ENCODE peak calls at places on chromosomes 2 and 18, in seven cellular contexts. One of them, this sample, is unnamed.

GRCh38 chr18:45733535-45733934 is 9.6 kb downstream of the SLC14A1 start:
- DNase-seq in fibroblast of lung: no peak
- DNase-seq in GM23338: peak
- DNase-seq in heart left ventricle: no peak
- DNase-seq in CD8-positive, alpha-beta T cell: no peak
- DNase-seq in lower lobe of right lung: no peak
- DNase-seq in right lobe of liver: no peak
- DNase-seq in this sample: no peak

GRCh38 chr2:15890936-15891905 is 49.1 kb upstream of the MYCN start:
- DNase-seq in fibroblast of lung: no peak
- DNase-seq in GM23338: peak
- DNase-seq in heart left ventricle: no peak
- DNase-seq in CD8-positive, alpha-beta T cell: no peak
- DNase-seq in lower lobe of right lung: no peak
- DNase-seq in right lobe of liver: no peak
- DNase-seq in this sample: no peak

GRCh38 chr18:2123077-2123476 is 448.2 kb downstream of the METTL4 start:
- DNase-seq in fibroblast of lung: no peak
- DNase-seq in GM23338: no peak
- DNase-seq in heart left ventricle: no peak
- DNase-seq in CD8-positive, alpha-beta T cell: no peak
- DNase-seq in lower lobe of right lung: no peak
- DNase-seq in right lobe of liver: no peak
- DNase-seq in this sample: no peak

GRCh38 chr2:10016001-10016801 is 27.1 kb upstream of the KLF11 start:
- DNase-seq in fibroblast of lung: no peak
- DNase-seq in GM23338: no peak
- DNase-seq in heart left ventricle: no peak
- DNase-seq in CD8-positive, alpha-beta T cell: no peak
- DNase-seq in lower lobe of right lung: peak
- DNase-seq in right lobe of liver: peak
- DNase-seq in this sample: no peak

GRCh38 chr2:26401739-26402541 is at the start of gene DRC1:
- DNase-seq in fibroblast of lung: peak
- DNase-seq in GM23338: peak
- DNase-seq in heart left ventricle: peak
- DNase-seq in CD8-positive, alpha-beta T cell: no peak
- DNase-seq in lower lobe of right lung: peak
- DNase-seq in right lobe of liver: peak
- DNase-seq in this sample: no peak

GRCh38 chr2:14634223-14634884 is 1.8 kb downstream of the LRATD1 start:
- DNase-seq in fibroblast of lung: peak
- DNase-seq in GM23338: peak
- DNase-seq in heart left ventricle: peak
- DNase-seq in CD8-positive, alpha-beta T cell: no peak
- DNase-seq in lower lobe of right lung: peak
- DNase-seq in right lobe of liver: peak
- DNase-seq in this sample: peak

GRCh38 chr2:40658917-40659316 is 207.0 kb upstream of the SLC8A1 start:
- DNase-seq in fibroblast of lung: peak
- DNase-seq in GM23338: peak
- DNase-seq in heart left ventricle: no peak
- DNase-seq in CD8-positive, alpha-beta T cell: no peak
- DNase-seq in lower lobe of right lung: no peak
- DNase-seq in right lobe of liver: no peak
- DNase-seq in this sample: no peak

GRCh38 chr2:57376985-57377384 is 669.6 kb upstream of the VRK2 start:
- DNase-seq in fibroblast of lung: no peak
- DNase-seq in GM23338: peak
- DNase-seq in heart left ventricle: no peak
- DNase-seq in CD8-positive, alpha-beta T cell: no peak
- DNase-seq in lower lobe of right lung: no peak
- DNase-seq in right lobe of liver: no peak
- DNase-seq in this sample: no peak

GRCh38 chr2:66508358-66509071 is 73.6 kb downstream of the MEIS1 start:
- DNase-seq in fibroblast of lung: peak
- DNase-seq in GM23338: peak
- DNase-seq in heart left ventricle: no peak
- DNase-seq in CD8-positive, alpha-beta T cell: no peak
- DNase-seq in lower lobe of right lung: no peak
- DNase-seq in right lobe of liver: no peak
- DNase-seq in this sample: no peak

GRCh38 chr2:238151205-238151604 is 7.6 kb upstream of the ERFE start:
- DNase-seq in fibroblast of lung: no peak
- DNase-seq in GM23338: no peak
- DNase-seq in heart left ventricle: no peak
- DNase-seq in CD8-positive, alpha-beta T cell: no peak
- DNase-seq in lower lobe of right lung: no peak
- DNase-seq in right lobe of liver: no peak
- DNase-seq in this sample: no peak

GRCh38 chr2:120205901-120206581 is 17.2 kb downstream of the TMEM185B start:
- DNase-seq in fibroblast of lung: no peak
- DNase-seq in GM23338: peak
- DNase-seq in heart left ventricle: no peak
- DNase-seq in CD8-positive, alpha-beta T cell: no peak
- DNase-seq in lower lobe of right lung: no peak
- DNase-seq in right lobe of liver: no peak
- DNase-seq in this sample: no peak

GRCh38 chr2:10303634-10304378 is 1.1 kb downstream of the HPCAL1 start:
- DNase-seq in fibroblast of lung: peak
- DNase-seq in GM23338: peak
- DNase-seq in heart left ventricle: peak
- DNase-seq in CD8-positive, alpha-beta T cell: no peak
- DNase-seq in lower lobe of right lung: peak
- DNase-seq in right lobe of liver: no peak
- DNase-seq in this sample: no peak

GRCh38 chr2:64727013-64727767 is 73.5 kb upstream of the SERTAD2 start:
- DNase-seq in fibroblast of lung: no peak
- DNase-seq in GM23338: no peak
- DNase-seq in heart left ventricle: no peak
- DNase-seq in CD8-positive, alpha-beta T cell: no peak
- DNase-seq in lower lobe of right lung: no peak
- DNase-seq in right lobe of liver: no peak
- DNase-seq in this sample: no peak

GRCh38 chr18:9428862-9429661 is 46.3 kb upstream of the RALBP1 start:
- DNase-seq in fibroblast of lung: no peak
- DNase-seq in GM23338: no peak
- DNase-seq in heart left ventricle: no peak
- DNase-seq in CD8-positive, alpha-beta T cell: no peak
- DNase-seq in lower lobe of right lung: no peak
- DNase-seq in right lobe of liver: no peak
- DNase-seq in this sample: peak

GRCh38 chr2:219575566-219576504 is 3.7 kb downstream of the INHA start:
- DNase-seq in fibroblast of lung: no peak
- DNase-seq in GM23338: no peak
- DNase-seq in heart left ventricle: no peak
- DNase-seq in CD8-positive, alpha-beta T cell: no peak
- DNase-seq in lower lobe of right lung: no peak
- DNase-seq in right lobe of liver: no peak
- DNase-seq in this sample: no peak

GRCh38 chr18:71336811-71337210 is 1048.0 kb downstream of the SOCS6 start:
- DNase-seq in fibroblast of lung: no peak
- DNase-seq in GM23338: no peak
- DNase-seq in heart left ventricle: no peak
- DNase-seq in CD8-positive, alpha-beta T cell: no peak
- DNase-seq in lower lobe of right lung: no peak
- DNase-seq in right lobe of liver: no peak
- DNase-seq in this sample: no peak

GRCh38 chr2:24209389-24210105 is 34.7 kb downstream of the FAM228A start:
- DNase-seq in fibroblast of lung: no peak
- DNase-seq in GM23338: no peak
- DNase-seq in heart left ventricle: no peak
- DNase-seq in CD8-positive, alpha-beta T cell: no peak
- DNase-seq in lower lobe of right lung: no peak
- DNase-seq in right lobe of liver: no peak
- DNase-seq in this sample: no peak

GRCh38 chr2:26025509-26025908 is 8.4 kb upstream of the RAB10 start:
- DNase-seq in fibroblast of lung: no peak
- DNase-seq in GM23338: no peak
- DNase-seq in heart left ventricle: no peak
- DNase-seq in CD8-positive, alpha-beta T cell: no peak
- DNase-seq in lower lobe of right lung: no peak
- DNase-seq in right lobe of liver: no peak
- DNase-seq in this sample: no peak

GRCh38 chr2:185507703-185508102 is 230.9 kb upstream of the FSIP2 start:
- DNase-seq in fibroblast of lung: no peak
- DNase-seq in GM23338: no peak
- DNase-seq in heart left ventricle: no peak
- DNase-seq in CD8-positive, alpha-beta T cell: no peak
- DNase-seq in lower lobe of right lung: no peak
- DNase-seq in right lobe of liver: no peak
- DNase-seq in this sample: no peak

GRCh38 chr2:165560377-165560988 is 91.0 kb downstream of the CSRNP3 start:
- DNase-seq in fibroblast of lung: no peak
- DNase-seq in GM23338: no peak
- DNase-seq in heart left ventricle: no peak
- DNase-seq in CD8-positive, alpha-beta T cell: no peak
- DNase-seq in lower lobe of right lung: no peak
- DNase-seq in right lobe of liver: no peak
- DNase-seq in this sample: no peak

GRCh38 chr2:105081006-105081701 is 43.3 kb downstream of the MRPS9 start:
- DNase-seq in fibroblast of lung: peak
- DNase-seq in GM23338: peak
- DNase-seq in heart left ventricle: peak
- DNase-seq in CD8-positive, alpha-beta T cell: no peak
- DNase-seq in lower lobe of right lung: no peak
- DNase-seq in right lobe of liver: no peak
- DNase-seq in this sample: no peak

GRCh38 chr2:137420744-137421143 is 543.5 kb upstream of the HNMT start:
- DNase-seq in fibroblast of lung: no peak
- DNase-seq in GM23338: peak
- DNase-seq in heart left ventricle: no peak
- DNase-seq in CD8-positive, alpha-beta T cell: no peak
- DNase-seq in lower lobe of right lung: no peak
- DNase-seq in right lobe of liver: no peak
- DNase-seq in this sample: no peak

GRCh38 chr2:216758431-216759155 is 63.2 kb upstream of the IGFBP5 start:
- DNase-seq in fibroblast of lung: no peak
- DNase-seq in GM23338: no peak
- DNase-seq in heart left ventricle: no peak
- DNase-seq in CD8-positive, alpha-beta T cell: no peak
- DNase-seq in lower lobe of right lung: no peak
- DNase-seq in right lobe of liver: no peak
- DNase-seq in this sample: no peak

GRCh38 chr2:231795525-231796327 is 9.5 kb downstream of the COPS7B start:
- DNase-seq in fibroblast of lung: peak
- DNase-seq in GM23338: peak
- DNase-seq in heart left ventricle: no peak
- DNase-seq in CD8-positive, alpha-beta T cell: no peak
- DNase-seq in lower lobe of right lung: no peak
- DNase-seq in right lobe of liver: peak
- DNase-seq in this sample: no peak

GRCh38 chr2:120820885-120821279 is 85.2 kb downstream of the GLI2 start:
- DNase-seq in fibroblast of lung: peak
- DNase-seq in GM23338: no peak
- DNase-seq in heart left ventricle: no peak
- DNase-seq in CD8-positive, alpha-beta T cell: no peak
- DNase-seq in lower lobe of right lung: no peak
- DNase-seq in right lobe of liver: no peak
- DNase-seq in this sample: no peak

GRCh38 chr2:224841910-224842309 is 125.7 kb upstream of the CCDC195 start:
- DNase-seq in fibroblast of lung: no peak
- DNase-seq in GM23338: no peak
- DNase-seq in heart left ventricle: no peak
- DNase-seq in CD8-positive, alpha-beta T cell: no peak
- DNase-seq in lower lobe of right lung: no peak
- DNase-seq in right lobe of liver: no peak
- DNase-seq in this sample: no peak

GRCh38 chr2:121239471-121239870 is 45.5 kb downstream of the TFCP2L1 start:
- DNase-seq in fibroblast of lung: no peak
- DNase-seq in GM23338: no peak
- DNase-seq in heart left ventricle: no peak
- DNase-seq in CD8-positive, alpha-beta T cell: no peak
- DNase-seq in lower lobe of right lung: peak
- DNase-seq in right lobe of liver: peak
- DNase-seq in this sample: no peak

GRCh38 chr2:170249761-170250160 is 71.8 kb downstream of the MYO3B start:
- DNase-seq in fibroblast of lung: no peak
- DNase-seq in GM23338: no peak
- DNase-seq in heart left ventricle: no peak
- DNase-seq in CD8-positive, alpha-beta T cell: no peak
- DNase-seq in lower lobe of right lung: no peak
- DNase-seq in right lobe of liver: no peak
- DNase-seq in this sample: no peak

GRCh38 chr2:32632089-32632488 is 4.2 kb downstream of the TTC27 start:
- DNase-seq in fibroblast of lung: peak
- DNase-seq in GM23338: no peak
- DNase-seq in heart left ventricle: no peak
- DNase-seq in CD8-positive, alpha-beta T cell: no peak
- DNase-seq in lower lobe of right lung: no peak
- DNase-seq in right lobe of liver: no peak
- DNase-seq in this sample: no peak

GRCh38 chr2:56208380-56208779 is 24.6 kb downstream of the CCDC85A start:
- DNase-seq in fibroblast of lung: no peak
- DNase-seq in GM23338: no peak
- DNase-seq in heart left ventricle: no peak
- DNase-seq in CD8-positive, alpha-beta T cell: no peak
- DNase-seq in lower lobe of right lung: no peak
- DNase-seq in right lobe of liver: no peak
- DNase-seq in this sample: no peak
- H3K4me3 ChIP-seq in fibroblast of lung: no peak
- H3K4me3 ChIP-seq in GM23338: no peak
- H3K4me3 ChIP-seq in heart left ventricle: no peak
- H3K4me3 ChIP-seq in CD8-positive, alpha-beta T cell: no peak
- H3K4me3 ChIP-seq in lower lobe of right lung: no peak
- H3K4me3 ChIP-seq in right lobe of liver: no peak
- H3K4me3 ChIP-seq in this sample: no peak

GRCh38 chr2:27710640-27711430 is 47.1 kb downstream of the SLC4A1AP start:
- DNase-seq in fibroblast of lung: no peak
- DNase-seq in GM23338: no peak
- DNase-seq in heart left ventricle: no peak
- DNase-seq in CD8-positive, alpha-beta T cell: no peak
- DNase-seq in lower lobe of right lung: no peak
- DNase-seq in right lobe of liver: no peak
- DNase-seq in this sample: peak
- H3K4me3 ChIP-seq in fibroblast of lung: no peak
- H3K4me3 ChIP-seq in GM23338: no peak
- H3K4me3 ChIP-seq in heart left ventricle: no peak
- H3K4me3 ChIP-seq in CD8-positive, alpha-beta T cell: no peak
- H3K4me3 ChIP-seq in lower lobe of right lung: no peak
- H3K4me3 ChIP-seq in right lobe of liver: no peak
- H3K4me3 ChIP-seq in this sample: no peak

GRCh38 chr2:191845248-191845715 is 1.6 kb downstream of the CAVIN2 start:
- DNase-seq in fibroblast of lung: peak
- DNase-seq in GM23338: peak
- DNase-seq in heart left ventricle: peak
- DNase-seq in CD8-positive, alpha-beta T cell: no peak
- DNase-seq in lower lobe of right lung: peak
- DNase-seq in right lobe of liver: no peak
- DNase-seq in this sample: no peak
- H3K4me3 ChIP-seq in fibroblast of lung: peak
- H3K4me3 ChIP-seq in GM23338: no peak
- H3K4me3 ChIP-seq in heart left ventricle: peak
- H3K4me3 ChIP-seq in CD8-positive, alpha-beta T cell: no peak
- H3K4me3 ChIP-seq in lower lobe of right lung: peak
- H3K4me3 ChIP-seq in right lobe of liver: peak
- H3K4me3 ChIP-seq in this sample: peak

DNA sequence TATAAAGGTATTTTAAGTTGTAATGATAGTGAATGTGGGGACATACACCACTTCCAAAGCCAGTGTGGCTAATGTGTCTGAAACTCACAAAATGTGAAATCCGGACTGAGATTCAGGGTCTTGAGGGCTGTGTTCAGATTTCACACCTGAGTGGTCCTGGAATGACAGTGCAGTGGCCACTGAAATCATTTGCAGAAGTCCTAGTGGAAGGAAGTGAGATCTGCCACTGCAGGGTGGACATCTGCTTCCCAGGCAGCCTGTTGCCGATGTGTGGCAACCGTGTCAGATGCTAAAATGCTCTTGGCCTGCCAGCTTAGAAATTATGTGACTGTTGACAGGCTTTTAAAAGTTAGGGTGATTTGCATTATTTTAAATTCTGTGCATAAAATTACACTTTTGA is 77.8 kb upstream of the TMEM200C start:
- DNase-seq in fibroblast of lung: no peak
- DNase-seq in GM23338: no peak
- DNase-seq in heart left ventricle: no peak
- DNase-seq in CD8-positive, alpha-beta T cell: no peak
- DNase-seq in lower lobe of right lung: no peak
- DNase-seq in right lobe of liver: no peak
- DNase-seq in this sample: no peak
- H3K4me3 ChIP-seq in fibroblast of lung: no peak
- H3K4me3 ChIP-seq in GM23338: no peak
- H3K4me3 ChIP-seq in heart left ventricle: no peak
- H3K4me3 ChIP-seq in CD8-positive, alpha-beta T cell: no peak
- H3K4me3 ChIP-seq in lower lobe of right lung: no peak
- H3K4me3 ChIP-seq in right lobe of liver: no peak
- H3K4me3 ChIP-seq in this sample: no peak

This sample was measured in lower leg skin.